ENCODE peak calls at places on chromosomes 4 and X, in four cellular contexts. One of them, this sample, is unnamed. For H3K4me1, the result is how much of the 10 kb centered on the place peaks cover.

GRCh38 chrX:20729421-20729820 is 462.7 kb upstream of the RPS6KA3 start:
- DNase-seq in thyroid gland: no peak
- DNase-seq in psoas muscle: no peak
- DNase-seq in heart left ventricle: no peak
- DNase-seq in this sample: no peak

GRCh38 chr4:8364848-8365350 is 75.6 kb downstream of the ACOX3 start:
- DNase-seq in thyroid gland: no peak
- DNase-seq in psoas muscle: peak
- DNase-seq in heart left ventricle: no peak
- DNase-seq in this sample: no peak

GRCh38 chr4:68869274-68869773 is 53.5 kb downstream of the UGT2B10 start:
- DNase-seq in heart left ventricle: no peak
- DNase-seq in thyroid gland: no peak
- DNase-seq in psoas muscle: no peak
- DNase-seq in this sample: peak

GRCh38 chr4:165294907-165295306 is 32.6 kb upstream of the MSMO1 start:
- DNase-seq in psoas muscle: no peak
- DNase-seq in heart left ventricle: no peak
- DNase-seq in thyroid gland: no peak
- DNase-seq in this sample: no peak

GRCh38 chr4:11634283-11634682 is 205.6 kb upstream of the HS3ST1 start:
- DNase-seq in psoas muscle: no peak
- DNase-seq in thyroid gland: no peak
- DNase-seq in heart left ventricle: no peak
- DNase-seq in this sample: no peak

GRCh38 chr4:11428701-11429571 is at the start of gene HS3ST1:
- DNase-seq in psoas muscle: peak
- DNase-seq in heart left ventricle: peak
- DNase-seq in thyroid gland: peak
- DNase-seq in this sample: no peak

GRCh38 chr4:72558655-72559054 is 10.4 kb downstream of the ADAMTS3 start:
- DNase-seq in heart left ventricle: no peak
- DNase-seq in thyroid gland: no peak
- DNase-seq in psoas muscle: no peak
- DNase-seq in this sample: no peak

GRCh38 chrX:44003975-44004374 is 30.8 kb upstream of the NDP start:
- DNase-seq in psoas muscle: no peak
- DNase-seq in thyroid gland: no peak
- DNase-seq in heart left ventricle: no peak
- DNase-seq in this sample: no peak

GRCh38 chrX:30620980-30621716 is 32.1 kb upstream of the GK start:
- DNase-seq in psoas muscle: no peak
- DNase-seq in heart left ventricle: peak
- DNase-seq in thyroid gland: no peak
- DNase-seq in this sample: no peak

GRCh38 chrX:16930392-16930791 is 16.1 kb upstream of the REPS2 start:
- DNase-seq in thyroid gland: no peak
- DNase-seq in heart left ventricle: no peak
- DNase-seq in psoas muscle: no peak
- DNase-seq in this sample: no peak

GRCh38 chrX:1593286-1594271 is 2.2 kb downstream of the AKAP17A start:
- DNase-seq in psoas muscle: no peak
- DNase-seq in heart left ventricle: no peak
- DNase-seq in thyroid gland: no peak
- DNase-seq in this sample: no peak
- H3K27ac ChIP-seq in psoas muscle: no peak
- H3K27ac ChIP-seq in heart left ventricle: peak
- H3K27ac ChIP-seq in thyroid gland: no peak
- H3K27ac ChIP-seq in this sample: no peak

GRCh38 chr4:140569307-140569638 is 512 bp upstream of the UCP1 start:
- DNase-seq in heart left ventricle: no peak
- DNase-seq in thyroid gland: no peak
- DNase-seq in psoas muscle: no peak
- DNase-seq in this sample: no peak
- H3K4me3 ChIP-seq in heart left ventricle: peak
- H3K4me3 ChIP-seq in thyroid gland: peak
- H3K4me3 ChIP-seq in psoas muscle: peak
- H3K4me3 ChIP-seq in this sample: no peak

DNA sequence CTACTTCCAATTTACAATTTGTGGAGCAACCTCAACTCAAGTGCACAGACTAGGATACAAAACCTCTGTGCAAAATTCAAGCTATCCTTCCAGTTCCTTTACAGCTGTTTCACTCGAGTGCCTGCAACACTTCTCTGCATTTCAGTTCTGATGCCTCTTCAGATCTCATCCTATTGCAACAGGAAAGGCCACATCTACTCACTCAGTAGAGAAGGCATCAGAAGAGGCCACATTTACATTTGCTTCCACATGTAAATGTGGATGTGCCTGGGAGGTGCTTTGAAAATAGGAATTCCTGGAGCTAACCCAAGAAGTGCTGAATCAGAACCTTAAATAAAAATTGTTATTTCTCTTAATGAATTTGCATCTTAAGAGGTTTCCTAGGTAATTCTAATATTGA is 45.8 kb upstream of the SERTM2 start:
- DNase-seq in thyroid gland: no peak
- DNase-seq in psoas muscle: no peak
- DNase-seq in heart left ventricle: no peak
- DNase-seq in this sample: no peak
- H3K4me1 ChIP-seq in thyroid gland: under half
- H3K4me1 ChIP-seq in psoas muscle: under half
- H3K4me1 ChIP-seq in heart left ventricle: under half
- H3K4me1 ChIP-seq in this sample: under half

DNA sequence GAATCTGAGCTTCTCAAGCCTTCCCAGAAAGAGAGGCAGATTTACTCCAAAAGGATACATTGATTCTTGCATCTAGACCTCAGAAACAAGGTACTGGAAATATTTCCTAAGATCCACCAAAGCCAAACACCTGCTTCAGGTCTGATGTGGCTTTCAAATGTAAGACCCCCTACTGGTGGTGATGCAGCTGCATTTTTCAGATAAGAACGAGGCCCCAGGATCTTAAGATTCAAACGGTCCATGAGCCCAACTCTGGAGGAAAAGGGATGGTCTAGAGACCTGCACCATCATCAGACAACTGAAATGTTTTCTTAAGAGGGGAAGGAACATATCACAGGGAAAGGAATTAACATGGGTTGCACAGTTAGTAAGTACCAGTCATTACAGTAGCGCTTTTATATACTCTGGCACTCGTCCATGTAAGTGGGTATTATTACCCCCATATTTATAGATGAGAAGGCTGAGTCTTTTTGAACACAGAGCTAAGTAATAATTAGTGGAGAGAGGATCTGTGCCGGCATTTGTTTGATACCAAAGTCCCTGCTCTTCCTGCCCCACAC is 73.7 kb downstream of the LEF1 start:
- DNase-seq in heart left ventricle: no peak
- DNase-seq in psoas muscle: no peak
- DNase-seq in thyroid gland: no peak
- DNase-seq in this sample: no peak
- H3K27ac ChIP-seq in heart left ventricle: no peak
- H3K27ac ChIP-seq in psoas muscle: no peak
- H3K27ac ChIP-seq in thyroid gland: no peak
- H3K27ac ChIP-seq in this sample: no peak

DNA sequence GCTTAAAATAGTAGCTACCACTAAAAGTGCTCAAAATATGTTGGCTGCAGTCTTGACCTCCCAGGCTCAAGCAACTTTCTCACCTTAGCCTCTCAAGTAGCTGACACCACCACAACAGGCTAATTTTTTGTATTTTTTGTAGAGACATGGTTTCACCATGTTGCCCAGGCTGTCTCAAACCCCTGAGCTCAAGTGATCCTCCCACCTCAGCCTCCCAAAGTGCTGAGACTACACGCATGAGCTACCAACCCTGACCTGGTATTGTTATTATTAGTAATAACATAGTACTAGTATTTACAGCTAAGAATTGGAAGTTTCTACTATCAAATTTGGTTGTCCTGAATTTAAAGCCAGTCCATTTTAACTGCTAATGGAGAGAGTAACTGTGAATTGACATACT is 18.0 kb downstream of the STAP1 start:
- DNase-seq in heart left ventricle: no peak
- DNase-seq in psoas muscle: no peak
- DNase-seq in thyroid gland: no peak
- DNase-seq in this sample: no peak
- H3K4me3 ChIP-seq in heart left ventricle: no peak
- H3K4me3 ChIP-seq in psoas muscle: no peak
- H3K4me3 ChIP-seq in thyroid gland: no peak
- H3K4me3 ChIP-seq in this sample: no peak

DNA sequence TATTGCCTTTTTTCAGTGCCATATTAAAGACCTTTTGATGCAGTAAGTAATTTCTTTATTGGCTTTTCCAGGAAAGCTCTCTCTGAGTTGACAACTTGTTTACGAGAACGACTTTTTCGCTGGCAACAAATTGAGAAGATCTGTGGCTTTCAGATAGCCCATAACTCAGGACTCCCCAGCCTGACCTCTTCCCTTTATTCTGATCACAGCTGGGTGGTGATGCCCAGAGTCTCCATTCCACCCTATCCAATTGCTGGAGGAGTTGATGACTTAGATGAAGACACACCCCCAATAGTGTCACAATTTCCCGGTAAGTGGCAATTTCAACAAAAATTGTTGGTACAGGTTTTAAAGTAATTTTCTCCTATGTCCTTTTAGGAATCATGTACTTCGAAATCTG is 148.1 kb downstream of the STIM2 start:
- DNase-seq in thyroid gland: no peak
- DNase-seq in psoas muscle: no peak
- DNase-seq in heart left ventricle: no peak
- DNase-seq in this sample: no peak
- H3K4me1 ChIP-seq in thyroid gland: under half
- H3K4me1 ChIP-seq in psoas muscle: under half
- H3K4me1 ChIP-seq in heart left ventricle: under half
- H3K4me1 ChIP-seq in this sample: under half

GRCh38 chr4:112702892-112703291 is 65.9 kb downstream of the LARP7 start:
- DNase-seq in psoas muscle: no peak
- DNase-seq in heart left ventricle: no peak
- DNase-seq in thyroid gland: no peak
- DNase-seq in this sample: no peak

GRCh38 chr4:112700679-112701078 is 63.7 kb downstream of the LARP7 start:
- DNase-seq in thyroid gland: no peak
- DNase-seq in heart left ventricle: no peak
- DNase-seq in psoas muscle: no peak
- DNase-seq in this sample: no peak

GRCh38 chr4:112706840-112707207 is 69.9 kb downstream of the LARP7 start:
- DNase-seq in psoas muscle: no peak
- DNase-seq in thyroid gland: no peak
- DNase-seq in heart left ventricle: no peak
- DNase-seq in this sample: no peak

GRCh38 chr4:112704991-112705845 is 68.3 kb downstream of the LARP7 start:
- DNase-seq in thyroid gland: peak
- DNase-seq in psoas muscle: peak
- DNase-seq in heart left ventricle: peak
- DNase-seq in this sample: peak

DNA sequence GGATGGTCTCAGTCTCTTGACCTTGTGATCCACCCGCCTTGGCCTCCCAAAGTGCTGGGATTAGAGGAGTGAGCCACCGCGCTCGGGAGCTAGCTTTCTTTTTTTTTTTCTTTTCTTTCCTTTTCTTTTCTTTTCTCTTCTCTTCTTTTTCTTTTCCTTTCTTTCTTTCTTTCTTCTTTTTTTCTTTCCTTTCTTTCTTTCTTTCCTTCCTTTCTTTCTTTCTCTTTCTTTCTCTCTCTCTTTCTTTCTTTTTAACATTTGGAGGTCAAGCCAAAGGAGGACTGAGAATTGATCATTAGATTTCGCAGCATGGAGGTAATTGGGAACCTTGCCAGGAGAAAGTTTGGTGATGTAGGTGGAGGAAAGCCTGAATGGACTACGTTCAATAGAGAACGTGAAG is 67.4 kb downstream of the LARP7 start:
- DNase-seq in thyroid gland: no peak
- DNase-seq in heart left ventricle: no peak
- DNase-seq in psoas muscle: no peak
- DNase-seq in this sample: no peak
- H3K27ac ChIP-seq in thyroid gland: no peak
- H3K27ac ChIP-seq in heart left ventricle: no peak
- H3K27ac ChIP-seq in psoas muscle: no peak
- H3K27ac ChIP-seq in this sample: no peak

DNA sequence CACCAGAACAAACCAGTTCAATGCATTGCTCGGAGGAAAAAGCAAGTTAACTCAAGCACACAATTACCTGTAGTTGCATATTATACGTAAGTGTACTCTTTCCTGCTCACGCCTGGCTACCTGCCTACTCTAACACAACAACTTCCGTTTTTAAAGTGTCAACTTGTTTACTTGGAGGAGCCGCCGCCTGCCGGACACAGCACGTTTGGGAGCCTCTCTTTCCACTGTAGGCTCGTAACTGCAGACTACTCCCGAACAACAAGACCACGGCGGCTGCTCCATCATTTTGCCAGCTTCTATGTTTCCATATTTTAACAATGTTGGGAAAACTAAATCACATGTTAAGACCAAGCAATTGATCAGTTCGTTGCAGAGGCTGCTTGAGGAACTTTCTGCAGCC is 882 bp downstream of the MTNR1A start:
- DNase-seq in psoas muscle: no peak
- DNase-seq in thyroid gland: peak
- DNase-seq in heart left ventricle: no peak
- DNase-seq in this sample: no peak
- H3K4me3 ChIP-seq in psoas muscle: no peak
- H3K4me3 ChIP-seq in thyroid gland: peak
- H3K4me3 ChIP-seq in heart left ventricle: no peak
- H3K4me3 ChIP-seq in this sample: no peak

GRCh38 chr4:153483432-153484418 is 17.6 kb downstream of the TMEM131L start:
- DNase-seq in psoas muscle: no peak
- DNase-seq in thyroid gland: no peak
- DNase-seq in heart left ventricle: no peak
- DNase-seq in this sample: no peak
- H3K4me1 ChIP-seq in psoas muscle: half or more
- H3K4me1 ChIP-seq in thyroid gland: under half
- H3K4me1 ChIP-seq in heart left ventricle: half or more
- H3K4me1 ChIP-seq in this sample: under half

This sample was measured in SJCRH30.